ENCODE peak calls at places on chromosome 13, in four cellular contexts. Z, S, Q and K are unnamed samples.

GRCh38 chr13:24225062-24225461 is 64.5 kb downstream of the SPATA13 start:
- DNase-seq in Q (no peak), S (no peak), Z (no peak), K (no peak)

GRCh38 chr13:102869948-102870676 is 24.3 kb downstream of the ERCC5 start:
- DNase-seq in S (no peak), Z (no peak), Q (no peak), K (peak)

GRCh38 chr13:105491345-105491744 is 1044.1 kb downstream of the EFNB2 start:
- DNase-seq in Q (no peak), S (no peak), Z (no peak), K (no peak)

GRCh38 chr13:67844544-67844943 is 614.4 kb upstream of the PCDH9 start:
- DNase-seq in Q (no peak), Z (no peak), S (no peak), K (peak)

GRCh38 chr13:23547000-23547590 is 23.1 kb upstream of the TNFRSF19 start:
- DNase-seq in Q (peak), S (no peak), Z (peak), K (no peak)

GRCh38 chr13:39596176-39596575 is 6.8 kb downstream of the LHFPL6 start:
- DNase-seq in Q (no peak), Z (no peak), S (no peak), K (no peak)

GRCh38 chr13:107407074-107407473 is 808.3 kb downstream of the LIG4 start:
- DNase-seq in Z (no peak), Q (no peak), S (no peak), K (no peak)

GRCh38 chr13:61414686-61415664 is 674 bp downstream of the PCDH20 start:
- DNase-seq in Z (no peak), S (no peak), Q (peak), K (peak)

GRCh38 chr13:79413521-79413920 is 7.5 kb upstream of the RBM26 start:
- DNase-seq in Q (no peak), Z (no peak), S (no peak), K (no peak)

GRCh38 chr13:52850396-52851152 is 2.1 kb upstream of the PCDH8 start:
- DNase-seq in Z (peak), S (no peak), Q (peak), K (peak)

GRCh38 chr13:49679244-49679643 is 12.0 kb downstream of the EBPL start:
- DNase-seq in S (no peak), Z (no peak), Q (no peak), K (peak)
- TF ChIP-seq CTCF in S (peak), Z (peak), Q (no peak), K (peak)

DNA sequence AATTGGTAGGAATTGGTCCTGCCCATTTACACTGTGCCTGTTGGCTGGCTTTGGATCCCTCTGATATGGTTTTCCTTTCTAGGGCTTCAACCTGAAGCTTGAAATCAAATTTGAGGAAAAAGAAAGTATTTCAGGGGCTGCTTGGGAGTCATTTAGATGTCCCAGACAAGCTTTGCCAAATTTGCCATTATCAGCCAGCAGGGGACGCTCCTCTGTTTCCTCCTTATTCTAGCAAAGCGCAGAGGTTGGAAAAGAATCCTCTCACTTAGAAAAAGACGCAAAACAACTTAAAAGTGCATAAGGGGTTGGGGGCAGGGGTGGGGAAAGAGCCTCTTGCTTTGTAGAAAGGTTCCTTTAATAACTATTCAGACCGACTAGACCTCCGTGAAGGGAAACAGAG is 1211.1 kb upstream of the PCDH20 start:
- DNase-seq in Q (no peak), Z (no peak), S (no peak), K (peak)
- TF ChIP-seq CTCF in Q (no peak), Z (peak), S (no peak), K (no peak)

DNA sequence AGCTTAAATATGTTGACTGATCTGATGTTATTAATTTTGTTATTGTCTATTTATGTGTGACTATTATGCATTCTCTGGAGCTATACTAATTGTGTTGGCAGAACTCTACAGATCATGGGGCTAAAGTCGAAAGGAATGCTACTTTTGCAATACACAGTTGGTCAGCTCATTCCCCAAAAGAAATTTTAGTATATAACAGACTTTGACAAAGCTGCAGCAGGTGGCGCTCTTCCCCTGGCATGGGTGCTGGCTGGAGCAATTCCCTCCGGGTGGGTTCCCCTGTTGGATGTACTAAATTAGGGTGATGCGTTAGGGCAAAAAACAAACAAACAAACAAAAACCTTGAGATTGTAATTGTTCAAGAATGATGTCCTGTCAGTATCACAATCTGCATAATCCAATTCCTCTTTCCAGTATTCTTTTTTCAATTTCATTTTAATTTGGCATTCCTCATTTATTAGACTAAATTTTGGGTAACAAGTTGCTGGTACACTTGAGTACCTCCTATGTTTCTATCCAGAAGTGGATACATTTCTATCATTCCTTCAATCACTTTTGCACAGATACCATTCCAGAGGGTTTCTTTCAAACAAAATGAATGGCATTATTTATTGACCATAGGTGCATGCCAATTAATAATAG is 322.8 kb upstream of the EDNRB start:
- DNase-seq in S (no peak), Q (peak), Z (peak), K (peak)
- TF ChIP-seq CTCF in S (peak), Q (peak), Z (peak), K (peak)

GRCh38 chr13:69565334-69565733 is 542.3 kb upstream of the ATXN8OS start:
- DNase-seq in S (no peak), Z (peak), Q (no peak), K (peak)
- TF ChIP-seq CTCF in S (no peak), Z (no peak), Q (no peak), K (peak)

GRCh38 chr13:41006951-41007350 is 12.2 kb downstream of the ELF1 start:
- DNase-seq in S (no peak), Q (no peak), Z (no peak), K (no peak)

GRCh38 chr13:41007359-41008118 is 11.6 kb downstream of the ELF1 start:
- DNase-seq in S (no peak), Z (no peak), Q (no peak), K (peak)

GRCh38 chr13:41005709-41006108 is 13.4 kb downstream of the ELF1 start:
- DNase-seq in Q (no peak), Z (no peak), S (no peak), K (no peak)

GRCh38 chr13:41006296-41006695 is 12.8 kb downstream of the ELF1 start:
- DNase-seq in S (no peak), Z (no peak), Q (no peak), K (no peak)

DNA sequence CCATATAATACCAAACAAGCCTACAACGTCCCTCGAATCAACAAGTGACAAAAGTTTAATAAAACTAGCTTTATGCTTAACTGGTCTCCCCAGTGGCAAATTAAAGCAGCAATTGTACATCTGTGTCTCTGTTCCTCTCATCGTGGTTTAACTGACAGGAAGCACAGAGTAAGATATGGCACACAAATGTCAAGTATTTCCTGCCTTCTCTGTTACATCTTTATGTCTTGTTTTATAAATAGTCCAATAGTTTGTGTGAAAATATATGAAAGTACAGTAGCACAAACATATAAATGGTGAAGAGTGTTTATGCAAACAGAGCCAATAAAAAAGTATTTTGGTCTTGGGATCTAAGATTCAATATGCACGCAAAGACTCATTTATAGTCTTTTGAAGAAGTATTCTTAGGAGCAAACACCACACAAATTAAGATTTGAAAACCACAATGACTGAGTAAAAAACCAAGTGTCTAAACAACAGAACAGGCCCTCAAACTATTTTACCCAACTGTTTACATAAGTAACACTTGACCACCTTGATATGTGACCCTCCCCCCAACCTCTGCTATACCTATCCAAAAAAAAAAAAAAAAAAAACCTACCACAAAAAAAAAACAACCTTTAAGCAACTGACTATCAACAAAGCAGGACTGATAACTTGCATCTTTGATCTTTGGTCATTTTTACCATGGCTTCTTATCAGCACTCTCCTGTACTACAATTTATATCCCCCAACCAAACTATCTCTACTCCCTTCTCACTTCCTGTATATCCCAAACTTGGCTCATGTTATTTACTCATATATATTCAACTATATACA is 14.0 kb downstream of the ELF1 start:
- DNase-seq in Z (no peak), S (no peak), Q (no peak), K (no peak)
- TF ChIP-seq CTCF in Z (no peak), S (no peak), Q (no peak), K (no peak)

GRCh38 chr13:45490068-45490467 is 25.3 kb downstream of the COG3 start:
- DNase-seq in Q (no peak), S (no peak), Z (no peak), K (peak)
- TF ChIP-seq CTCF in Q (peak), S (no peak), Z (no peak), K (peak)

GRCh38 chr13:58712191-58712590 is 1080.6 kb downstream of the PCDH17 start:
- DNase-seq in Z (no peak), S (no peak), Q (no peak), K (no peak)
- TF ChIP-seq CTCF in Z (no peak), S (no peak), Q (no peak), K (no peak)

GRCh38 chr13:29081036-29081435 is 260.9 kb downstream of the MTUS2 start:
- DNase-seq in Q (no peak), S (no peak), Z (no peak), K (no peak)
- TF ChIP-seq CTCF in Q (no peak), S (no peak), Z (no peak), K (no peak)

GRCh38 chr13:33514362-33514761 is 228.8 kb upstream of the STARD13 start:
- DNase-seq in Q (no peak), S (no peak), Z (no peak), K (no peak)
- TF ChIP-seq CTCF in Q (no peak), S (no peak), Z (no peak), K (no peak)